ENCODE peak calls at places on chromosomes 6 and 20, in eight cellular contexts. R, X, L, W, U, G, S and H are unnamed samples.

GRCh38 chr6:165013701-165014100 is 295.7 kb downstream of the C6orf118 start:
- DNase-seq in R (no peak), W (no peak), G (no peak), L (no peak), S (no peak), U (no peak), X (no peak), H (no peak)

GRCh38 chr6:100160913-100161312 is 166.9 kb upstream of the MCHR2 start:
- DNase-seq in L (no peak), W (no peak), U (no peak), R (no peak), X (no peak), S (peak; percentile 54), G (no peak), H (no peak)

GRCh38 chr20:59044295-59044694 is 1.7 kb upstream of the PRELID3B start:
- DNase-seq in R (no peak), W (no peak), X (no peak), U (no peak), S (no peak), L (no peak), G (no peak), H (no peak)

GRCh38 chr6:166393535-166393823 is 10.7 kb upstream of the MPC1 start:
- DNase-seq in L (no peak), X (no peak), R (no peak), S (no peak), U (no peak), W (no peak), G (no peak), H (no peak)

GRCh38 chr6:158648682-158649131 is 1.1 kb upstream of the SYTL3 start:
- DNase-seq in L (no peak), W (peak; percentile 65), R (peak; percentile 78), G (no peak), U (peak; percentile 59), X (no peak), S (no peak), H (peak; percentile 75)

GRCh38 chr6:154613137-154613676 is 102.7 kb upstream of the CNKSR3 start:
- DNase-seq in L (no peak), X (no peak), R (peak; percentile 33), W (peak; percentile 40), S (no peak), G (no peak), U (no peak), H (peak; percentile 16)

GRCh38 chr20:58308680-58309527 is 611 bp upstream of the RAB22A start:
- DNase-seq in S (peak; percentile 76), X (no peak), W (peak; percentile 87), L (peak; percentile 59), G (peak; percentile 58), U (peak; percentile 66), R (peak; percentile 11), H (peak; percentile 78)

GRCh38 chr20:50187403-50188051 is 3.1 kb upstream of the CEBPB start:
- DNase-seq in L (no peak), G (no peak), X (no peak), S (no peak), W (no peak), R (no peak), U (no peak), H (no peak)

GRCh38 chr6:11171952-11172351 is 60.4 kb upstream of the ERVFRD-1 start:
- DNase-seq in S (no peak), X (no peak), U (no peak), W (no peak), G (no peak), L (no peak), R (no peak), H (no peak)

GRCh38 chr20:36519012-36519719 is 22.2 kb upstream of the MYL9 start:
- DNase-seq in S (no peak), L (no peak), G (no peak), U (no peak), W (no peak), R (no peak), X (no peak), H (no peak)

GRCh38 chr6:11218827-11219826 is 13.3 kb downstream of the NEDD9 start:
- DNase-seq in U (peak; percentile 47), W (no peak), G (no peak), S (no peak), L (no peak), X (no peak), R (no peak), H (no peak)

GRCh38 chr20:41956316-41957050 is 338.3 kb upstream of the CHD6 start:
- DNase-seq in U (no peak), X (no peak), L (no peak), W (no peak), S (peak; percentile 44), R (no peak), G (no peak), H (no peak)